ENCODE peak calls at places on chromosome 17, in ten cellular contexts. I is cardiac fibroblast, U is GM23338, H is A549, J is PC-3, C is thoracic aorta, V is endothelial cell, O is foreskin fibroblast, M is psoas muscle, P is AG09319. F is an unnamed sample.

GRCh38 chr17:57624390-57624789 is 120.7 kb downstream of the CCDC182 start:
- DNase-seq in M (no peak), J (no peak), U (no peak), O (no peak), V (no peak), H (no peak), P (no peak), C (no peak), I (no peak), F (no peak)

GRCh38 chr17:57653279-57653678 is 91.8 kb downstream of the CCDC182 start:
- DNase-seq in U (no peak), M (no peak), H (no peak), C (no peak), O (no peak), J (no peak), P (no peak), V (no peak), I (no peak), F (no peak)

GRCh38 chr17:41131979-41132378 is 8.0 kb upstream of the KRTAP4-12 start:
- DNase-seq in C (no peak), U (no peak), P (no peak), J (peak; percentile 80), H (peak; percentile 27), M (no peak), O (peak; percentile 41), V (no peak), I (no peak), F (peak; percentile 83)

GRCh38 chr17:21285164-21286065 is 904 bp downstream of the MAP2K3 start:
- DNase-seq in C (no peak), J (peak; percentile 55), H (no peak), O (peak; percentile 74), P (no peak), V (no peak), M (peak; percentile 61), U (no peak), I (peak; percentile 66), F (peak; percentile 61)

GRCh38 chr17:17921192-17922082 is 50.8 kb downstream of the TOM1L2 start:
- DNase-seq in M (no peak), O (peak; percentile 95), C (no peak), J (peak; percentile 98), P (peak; percentile 69), I (peak; percentile 95), U (peak; percentile 90), V (no peak), H (peak; percentile 92), F (peak; percentile 78)

GRCh38 chr17:40967581-40967980 is 833 bp upstream of the KRT39 start:
- DNase-seq in M (no peak), U (no peak), J (no peak), P (no peak), V (no peak), O (no peak), I (no peak), C (no peak), H (no peak), F (no peak)

GRCh38 chr17:28492352-28493310 is 13.5 kb upstream of the FOXN1 start:
- DNase-seq in M (no peak), P (no peak), J (no peak), I (peak; percentile 35), O (peak; percentile 11), U (no peak), V (no peak), C (no peak), H (peak; percentile 29), F (peak; percentile 95)

GRCh38 chr17:8300629-8301242 is 5.5 kb upstream of the SLC25A35 start:
- DNase-seq in C (no peak), H (peak; percentile 87), J (peak; percentile 69), I (peak; percentile 80), U (peak; percentile 90), O (peak; percentile 84), P (peak; percentile 19), V (peak; percentile 44), M (peak; percentile 43), F (peak; percentile 74)

DNA sequence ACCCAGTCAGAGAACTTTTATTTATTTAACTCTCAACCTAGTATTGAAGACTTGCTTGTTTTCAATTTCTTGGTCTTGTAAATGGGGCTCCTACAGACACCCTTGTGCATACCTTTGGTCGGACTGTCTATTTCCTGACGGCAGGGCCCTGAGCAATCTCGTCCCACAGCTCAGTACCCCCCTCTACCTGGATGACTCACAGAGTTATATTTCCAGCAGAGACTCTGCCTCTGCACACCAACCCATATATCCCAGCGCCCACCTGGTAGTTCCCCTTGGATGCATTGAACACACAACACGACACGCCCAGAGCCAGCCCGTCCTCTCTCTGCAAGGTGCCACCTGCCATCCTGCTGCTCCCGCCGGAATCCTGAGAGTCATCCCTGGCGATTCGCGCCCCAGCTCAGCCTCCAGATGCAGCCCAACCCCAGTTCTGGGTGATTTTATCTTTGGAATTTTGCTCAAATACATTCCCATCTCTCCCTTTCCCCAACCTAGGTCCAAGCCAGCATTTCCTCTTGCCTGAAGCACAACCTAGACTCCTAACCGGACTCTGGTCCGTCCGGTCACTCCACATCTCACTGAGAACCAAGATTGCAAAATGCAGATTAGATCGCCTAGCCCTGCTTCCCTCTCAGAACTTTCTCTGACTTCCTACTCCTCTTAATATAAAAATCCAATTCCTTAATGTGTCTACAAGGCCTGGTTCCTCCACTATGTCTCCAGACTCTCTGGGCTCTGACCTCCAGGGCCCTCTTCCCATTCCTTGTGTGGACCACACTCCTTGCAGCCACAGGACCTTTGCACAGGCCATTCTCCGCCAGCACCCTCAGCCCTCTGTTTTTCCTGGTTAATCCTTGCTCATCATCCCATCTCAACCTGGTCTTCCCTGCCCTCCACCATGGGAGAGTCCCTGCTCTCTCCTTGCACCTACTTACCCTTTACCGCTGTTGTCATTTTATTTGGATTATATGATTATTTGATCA is 129.2 kb downstream of the SEC14L1 start:
- DNase-seq in M (no peak), J (peak; percentile 43), I (no peak), H (no peak), P (no peak), V (no peak), O (no peak), C (no peak), U (no peak), F (no peak)
- TF ChIP-seq CTCF in M (no peak), J (no peak), I (no peak), H (no peak), P (no peak), V (no peak), O (no peak), C (no peak), U (no peak), F (no peak)

GRCh38 chr17:35019386-35020179 is 39.3 kb downstream of the LIG3 start:
- DNase-seq in J (no peak), I (no peak), U (no peak), H (no peak), P (no peak), C (no peak), M (no peak), V (no peak), O (no peak), F (no peak)

GRCh38 chr17:35021520-35022380 is 41.4 kb downstream of the LIG3 start:
- DNase-seq in C (no peak), V (no peak), J (no peak), M (no peak), I (no peak), O (no peak), P (no peak), H (no peak), U (no peak), F (no peak)

GRCh38 chr17:35023538-35023937 is 40.0 kb downstream of the RFFL start:
- DNase-seq in C (no peak), V (no peak), I (no peak), U (no peak), O (peak; percentile 17), H (no peak), J (no peak), P (no peak), M (no peak), F (peak; percentile 89)

GRCh38 chr17:35025541-35025940 is 38.0 kb downstream of the RFFL start:
- DNase-seq in C (no peak), H (no peak), U (no peak), I (no peak), J (peak; percentile 47), O (no peak), P (no peak), V (no peak), M (no peak), F (peak; percentile 51)

GRCh38 chr17:35022536-35023063 is 40.9 kb downstream of the RFFL start:
- DNase-seq in U (no peak), P (peak; percentile 30), M (peak; percentile 72), H (peak; percentile 82), J (peak; percentile 83), V (peak; percentile 41), I (peak; percentile 89), C (peak; percentile 86), O (peak; percentile 95), F (peak; percentile 89)
- TF ChIP-seq CTCF in U (no peak), P (no peak), M (no peak), H (no peak), J (no peak), V (no peak), I (peak; percentile 48), C (peak; percentile 44), O (peak; percentile 6), F (no peak)

DNA sequence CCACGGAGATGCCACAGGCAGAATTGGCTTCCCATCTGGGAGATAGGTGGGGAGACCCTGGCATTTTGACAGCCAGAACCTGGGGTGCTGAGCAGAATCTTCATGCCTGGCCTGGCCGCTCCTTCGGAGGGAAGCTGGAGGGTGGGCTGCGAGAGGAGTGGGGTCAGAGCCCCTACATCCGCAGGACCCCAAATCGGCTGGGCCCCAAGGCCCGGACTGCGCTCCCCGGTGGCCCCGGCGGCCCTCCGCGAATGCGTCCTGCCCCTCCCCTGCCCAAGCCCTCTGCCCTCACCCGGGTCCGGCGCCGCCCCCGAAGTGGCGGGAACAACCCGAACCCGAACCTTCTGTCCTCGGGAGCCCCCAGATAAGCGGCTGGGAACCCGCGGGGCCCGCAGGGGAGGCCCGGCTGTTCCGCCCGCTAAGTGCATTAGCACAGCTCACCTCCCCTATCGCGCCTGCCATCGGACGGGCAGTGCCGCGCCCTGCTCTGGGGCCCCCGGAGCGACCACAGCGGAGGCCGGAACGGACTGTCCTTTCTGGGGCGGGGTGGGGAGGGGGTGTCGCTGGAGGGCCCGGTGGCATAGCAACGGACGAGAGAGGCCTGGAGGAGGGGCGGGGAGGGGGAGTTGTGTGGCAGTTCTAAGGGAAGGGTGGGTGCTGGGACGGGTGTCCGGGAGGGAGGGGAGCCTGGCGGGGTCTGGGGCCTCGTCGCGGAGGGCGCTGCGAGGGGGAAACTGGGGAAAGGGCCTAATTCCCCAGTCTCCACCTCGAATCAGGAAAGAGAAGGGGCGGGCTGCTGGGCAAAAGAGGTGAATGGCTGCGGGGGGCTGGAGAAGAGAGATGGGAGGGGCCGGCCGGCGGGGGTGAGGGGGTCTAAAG is 752 bp upstream of the PNMT start:
- DNase-seq in O (no peak), C (no peak), I (no peak), J (no peak), U (peak; percentile 48), V (no peak), M (no peak), H (no peak), P (no peak), F (no peak)
- TF ChIP-seq CTCF in O (no peak), C (no peak), I (no peak), J (no peak), U (no peak), V (no peak), M (no peak), H (no peak), P (no peak), F (no peak)

GRCh38 chr17:75764711-75765421 is at the start of gene GALK1:
- DNase-seq in O (peak; percentile 85), I (peak; percentile 74), H (peak; percentile 78), P (no peak), C (no peak), U (peak; percentile 79), V (peak; percentile 62), M (peak; percentile 81), J (peak; percentile 72), F (peak; percentile 78)

GRCh38 chr17:75765981-75766380 is 989 bp upstream of the GALK1 start:
- DNase-seq in J (no peak), I (no peak), M (no peak), P (no peak), C (no peak), U (no peak), V (no peak), H (no peak), O (no peak), F (no peak)

GRCh38 chr17:75763613-75764416 is 1.2 kb downstream of the GALK1 start:
- DNase-seq in M (no peak), H (no peak), J (no peak), U (no peak), O (no peak), V (no peak), P (no peak), C (no peak), I (no peak), F (no peak)

GRCh38 chr17:75763269-75763607 is 1.8 kb downstream of the GALK1 start:
- DNase-seq in O (no peak), M (no peak), C (no peak), P (no peak), H (no peak), U (no peak), V (no peak), I (no peak), J (no peak), F (no peak)

DNA sequence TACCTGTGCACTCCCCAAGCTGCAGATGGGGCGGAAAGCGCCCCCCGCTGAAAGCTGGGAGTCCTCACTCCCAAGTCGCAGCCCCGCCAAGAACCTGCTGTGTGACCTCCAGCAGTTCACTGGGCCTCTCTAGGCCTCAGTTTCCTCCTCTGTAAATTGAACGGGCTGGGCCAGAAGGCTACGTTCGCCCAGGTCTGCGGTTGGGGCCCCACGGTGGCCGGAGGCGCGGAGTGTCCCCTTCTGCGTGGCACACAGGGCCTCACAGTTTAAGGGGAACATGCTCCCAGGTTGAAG is 628 bp downstream of the GALK1 start:
- DNase-seq in U (no peak), J (no peak), H (no peak), M (no peak), V (no peak), P (no peak), C (no peak), I (no peak), O (no peak), F (no peak)
- TF ChIP-seq CTCF in U (no peak), J (no peak), H (no peak), M (no peak), V (no peak), P (no peak), C (no peak), I (no peak), O (peak; percentile 61), F (no peak)